ENCODE peak calls at places on chromosome 14, in five cellular contexts. X is IMR-90, Q is OCI-LY7, F is GM23338, U is GM23248. I is an unnamed sample.

GRCh38 chr14:49946320-49947141 is 53.6 kb downstream of the ARF6 start:
- DNase-seq in U (peak; percentile 80), X (peak; percentile 68), Q (peak; percentile 30), F (no peak), I (peak; percentile 3)

GRCh38 chr14:65107200-65107599 is 4.9 kb upstream of the MAX start:
- DNase-seq in Q (no peak), U (no peak), F (no peak), X (no peak), I (no peak)

GRCh38 chr14:75274045-75274898 is 4.4 kb upstream of the FOS start:
- DNase-seq in F (no peak), Q (no peak), X (no peak), U (no peak), I (no peak)

GRCh38 chr14:93207468-93208308 is 632 bp downstream of the UBR7 start:
- DNase-seq in U (peak; percentile 78), Q (peak; percentile 56), X (peak; percentile 64), F (peak; percentile 78), I (peak; percentile 86)

GRCh38 chr14:104087981-104088850 is 2.7 kb downstream of the ASPG start:
- DNase-seq in U (no peak), X (no peak), Q (no peak), F (no peak), I (peak; percentile 80)

GRCh38 chr14:94977016-94977415 is 180.3 kb downstream of the DICER1 start:
- DNase-seq in X (no peak), F (no peak), Q (no peak), U (no peak), I (no peak)

GRCh38 chr14:71139058-71139946 is 232.0 kb downstream of the PCNX1 start:
- DNase-seq in X (peak; percentile 48), Q (peak; percentile 77), F (peak; percentile 85), U (peak; percentile 69), I (peak; percentile 89)

GRCh38 chr14:104404922-104405321 is 174.6 kb upstream of the C14orf180 start:
- DNase-seq in U (no peak), Q (no peak), F (no peak), X (no peak), I (no peak)

GRCh38 chr14:68306934-68307758 is 485.7 kb downstream of the ZFP36L1 start:
- DNase-seq in X (peak; percentile 51), Q (no peak), U (peak; percentile 9), F (no peak), I (peak; percentile 31)

GRCh38 chr14:102211240-102211639 is 71.5 kb downstream of the WDR20 start:
- DNase-seq in F (no peak), U (no peak), Q (no peak), X (no peak), I (no peak)

GRCh38 chr14:45526715-45527549 is 273.9 kb upstream of the MIS18BP1 start:
- DNase-seq in Q (peak; percentile 37), F (peak; percentile 85), X (no peak), U (peak; percentile 53), I (no peak)

GRCh38 chr14:81681466-81681865 is 147.8 kb upstream of the SEL1L start:
- DNase-seq in X (no peak), Q (no peak), F (no peak), U (no peak), I (no peak)

GRCh38 chr14:92501891-92502351 is 11.7 kb upstream of the RIN3 start:
- DNase-seq in U (peak; percentile 87), F (no peak), X (peak; percentile 60), Q (no peak), I (peak; percentile 90)

GRCh38 chr14:94213021-94213420 is 38.9 kb downstream of the PPP4R4 start:
- DNase-seq in U (peak; percentile 84), Q (no peak), F (no peak), X (peak; percentile 34), I (peak; percentile 55)

GRCh38 chr14:43778956-43779639 is 728.0 kb downstream of the FSCB start:
- DNase-seq in U (no peak), X (no peak), F (no peak), Q (no peak), I (no peak)

GRCh38 chr14:69693145-69693544 is 73.8 kb upstream of the SRSF5 start:
- DNase-seq in F (no peak), U (no peak), X (no peak), Q (peak; percentile 89), I (no peak)

GRCh38 chr14:69818760-69819191 is 21.7 kb upstream of the SLC10A1 start:
- DNase-seq in U (peak; percentile 61), X (peak; percentile 60), Q (peak; percentile 78), F (peak; percentile 84), I (peak; percentile 87)

GRCh38 chr14:58738876-58739275 is 101.1 kb downstream of the DACT1 start:
- DNase-seq in U (peak; percentile 58), F (no peak), X (no peak), Q (no peak), I (no peak)

GRCh38 chr14:103123128-103123633 is at the start of gene TNFAIP2:
- DNase-seq in X (no peak), F (peak; percentile 85), U (peak; percentile 64), Q (no peak), I (peak; percentile 94)

GRCh38 chr14:23513005-23513412 is 38.6 kb downstream of the ZFHX2 start:
- DNase-seq in F (no peak), Q (no peak), U (no peak), X (no peak), I (no peak)

GRCh38 chr14:59020382-59020781 is 168.1 kb upstream of the DAAM1 start:
- DNase-seq in X (peak; percentile 46), U (peak; percentile 66), F (peak; percentile 52), Q (peak; percentile 26), I (no peak)

GRCh38 chr14:57486767-57487379 is 6.8 kb downstream of the CCDC198 start:
- DNase-seq in U (peak; percentile 62), F (peak; percentile 76), X (peak; percentile 41), Q (peak; percentile 67), I (peak; percentile 11)

GRCh38 chr14:106846218-106846617 is 1319.8 kb downstream of the TMEM121 start:
- DNase-seq in U (no peak), X (no peak), F (no peak), Q (peak; percentile 28), I (no peak)

GRCh38 chr14:22422238-22422637 is 166.8 kb downstream of the DAD1 start:
- DNase-seq in Q (peak; percentile 88), U (no peak), X (no peak), F (no peak), I (no peak)

GRCh38 chr14:30786701-30787100 is 87.7 kb upstream of the COCH start:
- DNase-seq in Q (no peak), X (no peak), F (no peak), U (no peak), I (no peak)

GRCh38 chr14:79581912-79582576 is 629.3 kb downstream of the DIO2 start:
- DNase-seq in F (no peak), U (peak; percentile 18), X (peak; percentile 65), Q (no peak), I (no peak)

GRCh38 chr14:33465952-33466700 is 484.7 kb downstream of the EGLN3 start:
- DNase-seq in U (peak; percentile 14), X (no peak), Q (no peak), F (no peak), I (no peak)

GRCh38 chr14:37034410-37035285 is 137.8 kb downstream of the SLC25A21 start:
- DNase-seq in U (peak; percentile 84), X (peak; percentile 20), F (no peak), Q (no peak), I (peak; percentile 72)

GRCh38 chr14:105422695-105423487 is 3.3 kb downstream of the MTA1 start:
- DNase-seq in F (no peak), U (no peak), Q (no peak), X (no peak), I (peak; percentile 85)

GRCh38 chr14:75126121-75126544 is 715 bp downstream of the NEK9 start:
- DNase-seq in F (no peak), U (peak; percentile 32), X (no peak), Q (peak; percentile 20), I (peak; percentile 49)

GRCh38 chr14:23667134-23667533 is 31.0 kb downstream of the DHRS2 start:
- DNase-seq in Q (no peak), F (no peak), U (no peak), X (no peak), I (no peak)

GRCh38 chr14:69300601-69301221 is 40.8 kb downstream of the GALNT16 start:
- DNase-seq in U (no peak), Q (no peak), F (no peak), X (no peak), I (no peak)

GRCh38 chr14:61190341-61190740 is 90.8 kb downstream of the TMEM30B start:
- DNase-seq in Q (no peak), U (no peak), F (no peak), X (peak; percentile 26), I (peak; percentile 72)
- H3K27ac ChIP-seq in Q (no peak overlapping the region), U (no peak overlapping the region), F (no peak overlapping the region), X (peak overlapping the region; percentile 16), I (no peak overlapping the region)

GRCh38 chr14:55328317-55328716 is 57.1 kb downstream of the FBXO34 start:
- DNase-seq in Q (no peak), F (no peak), X (peak; percentile 62), U (peak; percentile 55), I (no peak)

GRCh38 chr14:55327179-55327578 is 56.0 kb downstream of the FBXO34 start:
- DNase-seq in Q (peak; percentile 52), F (no peak), X (no peak), U (no peak), I (no peak)

GRCh38 chr14:55332654-55333570 is 61.7 kb downstream of the FBXO34 start:
- DNase-seq in Q (no peak), X (peak; percentile 19), U (no peak), F (no peak), I (no peak)

GRCh38 chr14:55333785-55334485 is 62.7 kb downstream of the FBXO34 start:
- DNase-seq in F (no peak), Q (no peak), X (peak; percentile 81), U (no peak), I (no peak)

DNA sequence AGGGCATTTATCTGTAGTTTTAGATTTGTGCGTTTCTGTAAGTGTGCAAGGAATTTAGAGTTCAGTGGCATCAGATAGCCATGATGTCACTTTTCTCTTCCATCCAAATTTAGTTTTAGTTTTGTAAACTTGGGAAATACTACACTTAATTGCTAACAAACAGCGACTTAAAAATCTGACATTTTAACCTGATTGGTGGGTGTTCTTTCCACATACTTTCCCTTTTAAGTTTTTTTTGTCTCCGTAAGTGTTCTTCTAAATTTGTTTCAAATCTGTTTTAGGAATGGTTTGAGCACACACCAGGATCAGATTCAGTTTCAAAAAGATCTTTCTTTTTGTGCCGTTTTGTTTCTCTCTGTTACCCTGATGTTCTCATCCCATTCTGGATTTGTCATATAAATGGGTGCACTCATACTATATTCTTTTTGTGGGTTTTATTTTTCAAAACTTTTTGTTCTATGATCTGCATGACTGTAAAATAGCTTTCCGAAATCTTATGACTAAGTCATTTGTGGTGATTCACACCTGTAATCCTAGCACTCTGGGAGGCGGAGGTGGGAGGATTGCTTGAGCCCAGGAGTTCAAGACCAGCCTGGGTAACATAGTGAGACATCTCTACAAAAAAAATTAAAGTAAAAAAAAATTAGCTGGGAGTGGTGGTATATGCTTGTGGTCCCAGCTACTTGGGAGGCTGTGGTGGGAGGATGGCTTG is 58.9 kb downstream of the FBXO34 start:
- DNase-seq in X (peak; percentile 45), Q (no peak), U (peak; percentile 61), F (no peak), I (peak; percentile 49)
- H4K20me1 ChIP-seq in X (peaks cover 56% of the 10 kb centered on the region), Q (peaks cover 17% of the 10 kb centered on the region), U (no peaks in the 10 kb centered on the region), F (peaks cover 9% of the 10 kb centered on the region), I (peaks cover 38% of the 10 kb centered on the region)

GRCh38 chr14:76422662-76423061 is 46.7 kb downstream of the ESRRB start:
- DNase-seq in X (no peak), U (no peak), Q (no peak), F (no peak), I (no peak)
- H3K27ac ChIP-seq in X (no peak overlapping the region), U (no peak overlapping the region), Q (no peak overlapping the region), F (no peak overlapping the region), I (no peak overlapping the region)

GRCh38 chr14:73770977-73771847 is 57.0 kb upstream of the PNMA1 start:
- DNase-seq in X (no peak), U (no peak), F (no peak), Q (no peak), I (no peak)
- H4K20me1 ChIP-seq in X (peaks cover 84% of the 10 kb centered on the region), U (no peaks in the 10 kb centered on the region), F (peaks cover 3% of the 10 kb centered on the region), Q (peaks cover 6% of the 10 kb centered on the region), I (peaks cover 68% of the 10 kb centered on the region)